ENCODE peak calls at places on chromosomes 6 and 20, in six cellular contexts. One of them, this sample, is unnamed.

GRCh38 chr20:59731371-59731770 is 127.0 kb downstream of the PHACTR3 start:
- DNase-seq in A549: no peak
- DNase-seq in endothelial cell of umbilical vein: no peak
- DNase-seq in HepG2: no peak
- DNase-seq in K562: no peak
- DNase-seq in GM12878: no peak
- DNase-seq in this sample: no peak

GRCh38 chr6:158870418-158870957 is 51.3 kb upstream of the EZR start:
- DNase-seq in K562: no peak
- DNase-seq in HepG2: no peak
- DNase-seq in GM12878: no peak
- DNase-seq in A549: no peak
- DNase-seq in endothelial cell of umbilical vein: no peak
- DNase-seq in this sample: no peak

GRCh38 chr6:79724816-79725215 is 93.7 kb downstream of the SH3BGRL2 start:
- DNase-seq in endothelial cell of umbilical vein: no peak
- DNase-seq in HepG2: no peak
- DNase-seq in K562: no peak
- DNase-seq in A549: no peak
- DNase-seq in GM12878: no peak
- DNase-seq in this sample: no peak

GRCh38 chr6:47083586-47084047 is 41.5 kb upstream of the ADGRF1 start:
- DNase-seq in endothelial cell of umbilical vein: peak; percentile 83
- DNase-seq in GM12878: no peak
- DNase-seq in K562: no peak
- DNase-seq in HepG2: peak; percentile 86
- DNase-seq in A549: no peak
- DNase-seq in this sample: no peak

GRCh38 chr20:11035211-11035610 is 361.4 kb upstream of the JAG1 start:
- DNase-seq in K562: no peak
- DNase-seq in HepG2: no peak
- DNase-seq in endothelial cell of umbilical vein: peak; percentile 13
- DNase-seq in A549: no peak
- DNase-seq in GM12878: no peak
- DNase-seq in this sample: no peak

GRCh38 chr20:48668451-48668946 is 159.3 kb downstream of the PREX1 start:
- DNase-seq in GM12878: no peak
- DNase-seq in A549: no peak
- DNase-seq in HepG2: peak; percentile 21
- DNase-seq in endothelial cell of umbilical vein: no peak
- DNase-seq in K562: no peak
- DNase-seq in this sample: peak; percentile 51

GRCh38 chr6:72787521-72788031 is 165.7 kb downstream of the KCNQ5 start:
- DNase-seq in A549: peak; percentile 47
- DNase-seq in HepG2: no peak
- DNase-seq in endothelial cell of umbilical vein: peak; percentile 13
- DNase-seq in K562: no peak
- DNase-seq in GM12878: no peak
- DNase-seq in this sample: no peak

GRCh38 chr20:63354636-63355385 is 6.3 kb downstream of the CHRNA4 start:
- DNase-seq in endothelial cell of umbilical vein: no peak
- DNase-seq in K562: no peak
- DNase-seq in GM12878: no peak
- DNase-seq in A549: no peak
- DNase-seq in HepG2: no peak
- DNase-seq in this sample: no peak

GRCh38 chr6:91020741-91021140 is 433.9 kb upstream of the MAP3K7 start:
- DNase-seq in K562: no peak
- DNase-seq in GM12878: peak; percentile 7
- DNase-seq in endothelial cell of umbilical vein: no peak
- DNase-seq in A549: no peak
- DNase-seq in HepG2: no peak
- DNase-seq in this sample: no peak

GRCh38 chr6:28141500-28142329 is at the start of gene ZKSCAN8:
- DNase-seq in endothelial cell of umbilical vein: peak; percentile 88
- DNase-seq in A549: peak; percentile 93
- DNase-seq in HepG2: peak; percentile 97
- DNase-seq in GM12878: peak; percentile 78
- DNase-seq in K562: peak; percentile 95
- DNase-seq in this sample: peak; percentile 95

GRCh38 chr6:111080713-111081112 is 6.6 kb upstream of the SLC16A10 start:
- DNase-seq in GM12878: no peak
- DNase-seq in A549: no peak
- DNase-seq in K562: no peak
- DNase-seq in HepG2: no peak
- DNase-seq in endothelial cell of umbilical vein: no peak
- DNase-seq in this sample: no peak

GRCh38 chr6:17086469-17086868 is 15.4 kb upstream of the STMND1 start:
- DNase-seq in K562: peak; percentile 60
- DNase-seq in A549: peak; percentile 66
- DNase-seq in GM12878: no peak
- DNase-seq in HepG2: peak; percentile 63
- DNase-seq in endothelial cell of umbilical vein: peak; percentile 76
- DNase-seq in this sample: peak; percentile 54

GRCh38 chr6:33008944-33009861 is at the start of gene HLA-DOA:
- DNase-seq in endothelial cell of umbilical vein: peak; percentile 30
- DNase-seq in K562: peak; percentile 39
- DNase-seq in GM12878: peak; percentile 75
- DNase-seq in HepG2: no peak
- DNase-seq in A549: peak; percentile 9
- DNase-seq in this sample: peak; percentile 17

GRCh38 chr6:116221067-116221466 is 32.8 kb downstream of the TSPYL4 start:
- DNase-seq in endothelial cell of umbilical vein: peak; percentile 36
- DNase-seq in K562: no peak
- DNase-seq in A549: no peak
- DNase-seq in GM12878: no peak
- DNase-seq in HepG2: no peak
- DNase-seq in this sample: peak; percentile 47

GRCh38 chr20:56400001-56400640 is 7.7 kb downstream of the CSTF1 start:
- DNase-seq in K562: peak; percentile 49
- DNase-seq in HepG2: peak; percentile 76
- DNase-seq in A549: peak; percentile 71
- DNase-seq in endothelial cell of umbilical vein: peak; percentile 74
- DNase-seq in GM12878: peak; percentile 31
- DNase-seq in this sample: peak; percentile 85

GRCh38 chr6:139367810-139368321 is 6.6 kb downstream of the CITED2 start:
- DNase-seq in GM12878: no peak
- DNase-seq in K562: no peak
- DNase-seq in HepG2: no peak
- DNase-seq in endothelial cell of umbilical vein: peak; percentile 24
- DNase-seq in A549: no peak
- DNase-seq in this sample: peak; percentile 69

GRCh38 chr6:168305863-168306262 is 13.7 kb downstream of the DACT2 start:
- DNase-seq in HepG2: no peak
- DNase-seq in A549: no peak
- DNase-seq in GM12878: no peak
- DNase-seq in K562: no peak
- DNase-seq in endothelial cell of umbilical vein: no peak
- DNase-seq in this sample: no peak

GRCh38 chr20:62367483-62368302 is 581 bp upstream of the LAMA5 start:
- DNase-seq in GM12878: no peak
- DNase-seq in endothelial cell of umbilical vein: no peak
- DNase-seq in HepG2: peak; percentile 60
- DNase-seq in A549: peak; percentile 71
- DNase-seq in K562: no peak
- DNase-seq in this sample: peak; percentile 61

GRCh38 chr20:61115627-61116026 is 136.4 kb upstream of the CDH4 start:
- DNase-seq in HepG2: no peak
- DNase-seq in A549: peak; percentile 30
- DNase-seq in GM12878: no peak
- DNase-seq in K562: no peak
- DNase-seq in endothelial cell of umbilical vein: no peak
- DNase-seq in this sample: no peak

GRCh38 chr6:25449774-25450173 is 170.6 kb downstream of the CARMIL1 start:
- DNase-seq in GM12878: no peak
- DNase-seq in HepG2: no peak
- DNase-seq in A549: no peak
- DNase-seq in endothelial cell of umbilical vein: no peak
- DNase-seq in K562: no peak
- DNase-seq in this sample: no peak

GRCh38 chr6:124040655-124041054 is 237.0 kb downstream of the NKAIN2 start:
- DNase-seq in HepG2: no peak
- DNase-seq in K562: no peak
- DNase-seq in endothelial cell of umbilical vein: peak; percentile 15
- DNase-seq in GM12878: no peak
- DNase-seq in A549: no peak
- DNase-seq in this sample: peak; percentile 3

DNA sequence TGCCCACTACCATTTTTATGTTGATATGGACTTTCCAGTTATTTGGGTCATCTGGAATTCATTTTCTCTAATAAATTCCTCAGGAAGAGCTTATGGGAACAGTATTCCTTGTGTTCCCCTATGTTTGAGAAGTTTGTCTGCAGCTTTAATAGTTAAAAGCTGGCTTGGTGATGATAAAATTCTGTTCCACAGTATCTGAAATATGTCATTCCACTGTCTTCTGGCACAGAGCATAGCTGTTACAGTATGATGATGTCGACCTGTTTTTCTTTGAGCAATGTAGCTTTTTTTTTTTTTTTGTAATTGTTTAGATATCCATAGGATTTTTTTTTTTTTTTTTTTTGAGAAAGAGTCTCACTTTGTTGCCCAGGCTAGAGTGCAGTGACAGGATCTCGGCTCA is 43.2 kb downstream of the NCOA3 start:
- DNase-seq in GM12878: no peak
- DNase-seq in K562: no peak
- DNase-seq in endothelial cell of umbilical vein: no peak
- DNase-seq in A549: no peak
- DNase-seq in HepG2: no peak
- DNase-seq in this sample: no peak
- TF ChIP-seq MYC in GM12878: no peak
- TF ChIP-seq MYC in K562: no peak
- TF ChIP-seq MYC in endothelial cell of umbilical vein: no peak
- TF ChIP-seq MYC in A549: no peak
- TF ChIP-seq MYC in HepG2: no peak
- TF ChIP-seq MYC in this sample: no peak

DNA sequence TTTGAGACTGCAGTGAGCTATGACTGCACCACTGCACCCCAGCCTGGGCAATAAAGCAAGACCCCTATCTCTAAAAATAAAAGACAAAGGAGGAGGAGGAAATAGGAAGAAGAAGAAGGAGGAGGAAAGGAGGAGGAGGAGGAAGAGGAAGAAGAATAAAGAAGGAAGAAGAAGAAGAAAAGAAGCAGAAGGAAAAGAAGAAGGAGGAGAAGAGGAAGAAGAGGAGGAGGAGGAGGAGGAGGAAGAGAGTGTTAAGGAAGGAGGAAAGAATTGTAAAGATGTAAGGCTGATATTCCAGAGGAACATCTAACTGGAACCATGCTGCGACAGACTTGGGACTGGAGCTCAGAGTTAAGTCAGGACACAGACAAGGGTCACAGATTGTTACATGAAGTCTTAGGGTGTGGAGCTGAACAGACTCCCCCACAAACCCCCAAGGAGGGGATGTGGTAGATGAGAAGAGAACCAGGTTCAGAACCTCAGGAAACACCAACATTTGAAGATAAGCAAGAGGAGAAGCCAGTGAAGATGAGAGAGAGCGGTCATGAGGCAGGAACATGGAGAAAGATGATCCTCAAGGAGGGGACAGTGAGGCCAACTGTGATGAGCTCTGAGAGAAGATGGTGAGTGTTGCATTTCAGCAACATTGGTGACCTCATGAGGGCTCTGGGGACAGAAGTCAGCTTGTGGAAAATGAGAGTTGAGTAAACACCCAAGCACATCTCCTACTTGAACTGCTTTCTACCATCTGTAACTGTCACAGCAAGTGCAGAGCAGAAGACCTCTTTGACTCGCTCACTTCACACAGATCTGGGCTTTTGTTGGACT is 118.2 kb downstream of the CD164 start:
- DNase-seq in GM12878: no peak
- DNase-seq in endothelial cell of umbilical vein: no peak
- DNase-seq in A549: no peak
- DNase-seq in HepG2: no peak
- DNase-seq in K562: no peak
- DNase-seq in this sample: peak; percentile 24
- H3K4me3 ChIP-seq in GM12878: no peak overlapping the region
- H3K4me3 ChIP-seq in endothelial cell of umbilical vein: no peak overlapping the region
- H3K4me3 ChIP-seq in A549: no peak overlapping the region
- H3K4me3 ChIP-seq in HepG2: no peak overlapping the region
- H3K4me3 ChIP-seq in K562: no peak overlapping the region
- H3K4me3 ChIP-seq in this sample: no peak overlapping the region

DNA sequence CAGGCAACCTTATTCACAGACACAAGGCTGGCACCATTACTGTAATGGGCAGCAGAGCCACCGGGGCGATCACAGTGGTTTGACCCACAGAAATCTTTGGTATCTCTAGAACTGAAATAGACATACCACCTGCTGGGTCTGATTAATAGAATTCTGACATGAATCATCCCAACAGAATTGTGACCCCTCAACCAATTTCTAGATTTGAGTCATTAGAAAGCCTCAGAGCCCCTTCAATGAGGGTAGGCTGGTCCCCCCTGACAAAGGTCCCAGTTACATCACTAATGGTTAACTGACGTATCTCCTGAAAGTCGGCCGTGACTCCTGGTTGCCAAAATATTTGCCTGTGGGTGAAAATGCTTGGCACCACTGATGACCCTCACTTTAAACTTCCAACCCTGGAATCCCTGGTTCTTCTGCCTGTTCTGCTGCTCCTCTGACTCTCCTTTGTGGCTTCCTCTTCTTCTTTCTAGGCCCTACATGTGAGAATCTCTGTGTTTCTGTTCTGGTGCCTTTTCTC is 124.9 kb upstream of the ARID1B start:
- DNase-seq in GM12878: no peak
- DNase-seq in HepG2: no peak
- DNase-seq in A549: no peak
- DNase-seq in K562: no peak
- DNase-seq in endothelial cell of umbilical vein: no peak
- DNase-seq in this sample: no peak
- TF ChIP-seq MYC in GM12878: no peak
- TF ChIP-seq MYC in HepG2: no peak
- TF ChIP-seq MYC in A549: no peak
- TF ChIP-seq MYC in K562: no peak
- TF ChIP-seq MYC in endothelial cell of umbilical vein: no peak
- TF ChIP-seq MYC in this sample: no peak

DNA sequence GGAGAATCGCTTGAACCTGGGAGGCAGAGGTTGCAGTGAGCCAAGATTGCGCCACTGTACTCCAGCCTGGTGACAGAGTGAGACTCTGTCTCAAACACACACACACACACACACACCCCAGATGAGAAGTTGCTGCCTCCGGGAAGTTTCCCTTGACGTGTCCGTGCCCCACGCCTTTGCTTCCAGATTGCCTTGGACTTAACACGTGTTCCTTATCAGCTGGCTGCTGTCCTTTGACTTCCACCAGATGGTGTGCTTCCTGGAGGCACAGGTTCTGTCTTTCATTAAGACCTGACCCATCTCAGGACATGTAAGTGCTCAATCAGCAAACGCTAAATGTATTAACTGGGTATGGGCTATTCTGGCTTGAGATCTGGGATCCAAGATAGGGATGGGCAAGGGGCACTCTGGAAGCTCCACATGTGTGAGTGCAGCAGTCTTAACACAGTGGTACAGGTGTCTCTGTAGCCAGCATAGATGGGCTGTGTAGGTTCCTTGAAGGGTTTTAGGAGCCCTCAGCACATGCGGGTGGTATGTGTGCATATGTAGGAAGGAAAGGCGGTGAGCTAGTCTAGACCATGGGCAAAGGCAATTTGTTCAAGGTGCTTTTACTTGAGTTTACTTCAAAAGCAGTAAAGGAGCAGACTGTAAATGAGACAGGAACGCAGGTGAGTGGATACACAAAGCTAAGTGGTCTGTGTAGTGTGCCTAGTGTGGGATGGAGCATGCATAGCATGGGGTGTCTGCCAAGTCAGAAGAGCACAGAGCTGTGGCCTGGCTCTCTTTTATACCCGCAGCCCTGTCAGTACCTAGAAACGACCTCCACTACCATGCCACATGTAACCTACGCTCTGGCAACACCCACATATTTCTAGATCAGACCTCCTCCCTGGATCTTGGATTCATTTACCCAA is 11.6 kb downstream of the PIGT start:
- DNase-seq in K562: peak; percentile 67
- DNase-seq in GM12878: no peak
- DNase-seq in endothelial cell of umbilical vein: no peak
- DNase-seq in A549: no peak
- DNase-seq in HepG2: no peak
- DNase-seq in this sample: no peak
- H3K4me3 ChIP-seq in K562: no peak overlapping the region
- H3K4me3 ChIP-seq in GM12878: no peak overlapping the region
- H3K4me3 ChIP-seq in endothelial cell of umbilical vein: no peak overlapping the region
- H3K4me3 ChIP-seq in A549: no peak overlapping the region
- H3K4me3 ChIP-seq in HepG2: no peak overlapping the region
- H3K4me3 ChIP-seq in this sample: no peak overlapping the region

This sample was measured in NB4.